ENCODE peak calls at places on chromosome 22, in four cellular contexts. One of them, this sample, is unnamed.

GRCh38 chr22:25748704-25749103 is 6.7 kb downstream of the MYO18B start:
- DNase-seq in H9: no peak
- DNase-seq in mesenchymal stem cell: no peak
- DNase-seq in H1: no peak
- DNase-seq in this sample: no peak

GRCh38 chr22:48284671-48285070 is 1522.2 kb downstream of the TBC1D22A start:
- DNase-seq in H9: no peak
- DNase-seq in mesenchymal stem cell: no peak
- DNase-seq in H1: no peak
- DNase-seq in this sample: no peak

GRCh38 chr22:31445642-31446041 is 44.0 kb downstream of the EIF4ENIF1 start:
- DNase-seq in H9: no peak
- DNase-seq in mesenchymal stem cell: no peak
- DNase-seq in H1: no peak
- DNase-seq in this sample: no peak

GRCh38 chr22:44519895-44520294 is 21.9 kb upstream of the RTL6 start:
- DNase-seq in H9: no peak
- DNase-seq in mesenchymal stem cell: no peak
- DNase-seq in H1: no peak
- DNase-seq in this sample: no peak

GRCh38 chr22:17804331-17805080 is 30.2 kb upstream of the BID start:
- DNase-seq in H9: no peak
- DNase-seq in mesenchymal stem cell: no peak
- DNase-seq in H1: no peak
- DNase-seq in this sample: no peak

GRCh38 chr22:48680601-48681000 is 1147.1 kb downstream of the BRD1 start:
- DNase-seq in H9: no peak
- DNase-seq in mesenchymal stem cell: no peak
- DNase-seq in H1: no peak
- DNase-seq in this sample: no peak

GRCh38 chr22:38314140-38314991 is 2.9 kb downstream of the CSNK1E start:
- DNase-seq in H9: no peak
- DNase-seq in mesenchymal stem cell: peak; percentile 66
- DNase-seq in H1: no peak
- DNase-seq in this sample: no peak

GRCh38 chr22:23673826-23674690 is 16.8 kb upstream of the RGL4 start:
- DNase-seq in H9: peak; percentile 36
- DNase-seq in mesenchymal stem cell: no peak
- DNase-seq in H1: no peak
- DNase-seq in this sample: no peak

GRCh38 chr22:26464312-26464711 is 19.3 kb downstream of the HPS4 start:
- DNase-seq in H9: no peak
- DNase-seq in mesenchymal stem cell: no peak
- DNase-seq in H1: no peak
- DNase-seq in this sample: no peak

GRCh38 chr22:39932918-39933649 is 27.1 kb upstream of the TMA7B start:
- DNase-seq in H9: peak; percentile 84
- DNase-seq in mesenchymal stem cell: peak; percentile 35
- DNase-seq in H1: peak; percentile 78
- DNase-seq in this sample: peak; percentile 69

GRCh38 chr22:36384766-36385400 is 2.9 kb downstream of the MYH9 start:
- DNase-seq in H9: no peak
- DNase-seq in mesenchymal stem cell: peak; percentile 74
- DNase-seq in H1: no peak
- DNase-seq in this sample: no peak

GRCh38 chr22:48658246-48658645 is 1169.4 kb downstream of the BRD1 start:
- DNase-seq in H9: no peak
- DNase-seq in mesenchymal stem cell: no peak
- DNase-seq in H1: no peak
- DNase-seq in this sample: no peak

GRCh38 chr22:37427128-37427710 is at the start of gene ELFN2:
- DNase-seq in H9: no peak
- DNase-seq in mesenchymal stem cell: peak; percentile 49
- DNase-seq in H1: no peak
- DNase-seq in this sample: no peak

GRCh38 chr22:18120941-18121340 is 10.3 kb downstream of the TUBA8 start:
- DNase-seq in H9: no peak
- DNase-seq in mesenchymal stem cell: no peak
- DNase-seq in H1: no peak
- DNase-seq in this sample: no peak

GRCh38 chr22:26367402-26368245 is 61.4 kb upstream of the ASPHD2 start:
- DNase-seq in H9: peak; percentile 60
- DNase-seq in mesenchymal stem cell: peak; percentile 52
- DNase-seq in H1: no peak
- DNase-seq in this sample: peak; percentile 65

GRCh38 chr22:37782340-37783168 is 25.2 kb upstream of the GCAT start:
- DNase-seq in H9: no peak
- DNase-seq in mesenchymal stem cell: peak; percentile 73
- DNase-seq in H1: no peak
- DNase-seq in this sample: no peak

GRCh38 chr22:48867891-48868290 is 959.8 kb downstream of the BRD1 start:
- DNase-seq in H9: no peak
- DNase-seq in mesenchymal stem cell: no peak
- DNase-seq in H1: no peak
- DNase-seq in this sample: no peak

GRCh38 chr22:37186997-37187522 is 987 bp downstream of the C1QTNF6 start:
- DNase-seq in H9: no peak
- DNase-seq in mesenchymal stem cell: peak; percentile 67
- DNase-seq in H1: no peak
- DNase-seq in this sample: no peak

GRCh38 chr22:44151661-44152060 is 29.1 kb upstream of the PARVG start:
- DNase-seq in H9: no peak
- DNase-seq in mesenchymal stem cell: peak; percentile 57
- DNase-seq in H1: no peak
- DNase-seq in this sample: no peak

GRCh38 chr22:48889209-48889830 is 938.4 kb downstream of the BRD1 start:
- DNase-seq in H9: peak; percentile 22
- DNase-seq in mesenchymal stem cell: no peak
- DNase-seq in H1: no peak
- DNase-seq in this sample: no peak

GRCh38 chr22:50305658-50306566 is 1.5 kb downstream of the PLXNB2 start:
- DNase-seq in H9: no peak
- DNase-seq in mesenchymal stem cell: peak; percentile 90
- DNase-seq in H1: no peak
- DNase-seq in this sample: no peak

GRCh38 chr22:47593911-47594311 is 831.5 kb downstream of the TBC1D22A start:
- DNase-seq in H9: no peak
- DNase-seq in mesenchymal stem cell: no peak
- DNase-seq in H1: no peak
- DNase-seq in this sample: no peak

GRCh38 chr22:24582111-24582814 is 10.6 kb downstream of the LRRC75B start:
- DNase-seq in H9: no peak
- DNase-seq in mesenchymal stem cell: no peak
- DNase-seq in H1: no peak
- DNase-seq in this sample: no peak

GRCh38 chr22:17943533-17944204 is 80.7 kb downstream of the MICAL3 start:
- DNase-seq in H9: no peak
- DNase-seq in mesenchymal stem cell: no peak
- DNase-seq in H1: no peak
- DNase-seq in this sample: no peak

GRCh38 chr22:36411589-36412258 is 24.0 kb upstream of the MYH9 start:
- DNase-seq in H9: no peak
- DNase-seq in mesenchymal stem cell: no peak
- DNase-seq in H1: no peak
- DNase-seq in this sample: no peak

GRCh38 chr22:48499456-48500425 is 1327.9 kb downstream of the BRD1 start:
- DNase-seq in H9: no peak
- DNase-seq in mesenchymal stem cell: no peak
- DNase-seq in H1: no peak
- DNase-seq in this sample: no peak

GRCh38 chr22:48957311-48957986 is 870.2 kb downstream of the BRD1 start:
- DNase-seq in H9: peak; percentile 20
- DNase-seq in mesenchymal stem cell: no peak
- DNase-seq in H1: no peak
- DNase-seq in this sample: no peak

GRCh38 chr22:12613199-12613598 is 2914.8 kb upstream of the OR11H1 start:
- DNase-seq in H9: no peak
- DNase-seq in mesenchymal stem cell: no peak
- DNase-seq in H1: no peak
- DNase-seq in this sample: no peak

GRCh38 chr22:18057568-18058209 is 20.1 kb upstream of the PEX26 start:
- DNase-seq in H9: no peak
- DNase-seq in mesenchymal stem cell: peak; percentile 93
- DNase-seq in H1: no peak
- DNase-seq in this sample: no peak

GRCh38 chr22:20994902-20995241 is 7.0 kb downstream of the THAP7 start:
- DNase-seq in H9: no peak
- DNase-seq in mesenchymal stem cell: no peak
- DNase-seq in H1: no peak
- DNase-seq in this sample: no peak

DNA sequence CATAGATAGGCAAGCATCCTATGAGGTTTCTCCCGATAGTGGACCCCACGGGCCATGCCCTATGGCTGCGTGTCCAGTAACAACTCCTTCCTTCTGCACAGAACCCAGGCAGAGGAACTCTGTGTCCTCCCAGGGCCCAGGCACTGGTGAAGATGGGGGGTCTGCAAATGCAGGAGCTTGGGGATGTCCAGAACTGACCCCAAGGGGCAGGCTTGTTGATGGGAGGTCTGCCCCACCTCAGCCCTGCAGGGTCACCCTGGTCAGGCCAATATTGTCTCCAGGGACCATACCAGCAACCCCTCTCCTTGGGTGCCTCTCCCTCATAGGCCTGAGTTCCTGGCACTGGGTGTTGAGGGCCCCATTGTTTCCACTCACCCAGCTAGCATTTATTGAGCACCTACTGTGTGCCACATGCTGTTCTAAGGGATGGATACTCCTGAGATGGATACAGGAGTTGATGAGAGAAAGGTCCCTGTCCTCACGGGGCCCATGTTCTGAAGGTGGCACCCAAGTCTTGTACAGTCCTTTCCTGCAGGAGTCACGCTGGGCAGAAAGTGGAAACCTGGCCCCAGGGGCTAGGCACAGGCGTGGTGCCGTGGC is 26.3 kb upstream of the TXNRD2 start:
- DNase-seq in H9: no peak
- DNase-seq in mesenchymal stem cell: no peak
- DNase-seq in H1: no peak
- DNase-seq in this sample: no peak
- H2BK15ac ChIP-seq in H9: no peak overlapping the region
- H2BK15ac ChIP-seq in mesenchymal stem cell: no peak overlapping the region
- H2BK15ac ChIP-seq in H1: no peak overlapping the region
- H2BK15ac ChIP-seq in this sample: no peak overlapping the region

GRCh38 chr22:43110927-43111623 is 525 bp downstream of the BIK start:
- DNase-seq in H9: no peak
- DNase-seq in mesenchymal stem cell: no peak
- DNase-seq in H1: no peak
- DNase-seq in this sample: no peak
- H3K9ac ChIP-seq in H9: no peak overlapping the region
- H3K9ac ChIP-seq in mesenchymal stem cell: no peak overlapping the region
- H3K9ac ChIP-seq in H1: peak overlapping the region; percentile 29
- H3K9ac ChIP-seq in this sample: peak overlapping the region; percentile 72

DNA sequence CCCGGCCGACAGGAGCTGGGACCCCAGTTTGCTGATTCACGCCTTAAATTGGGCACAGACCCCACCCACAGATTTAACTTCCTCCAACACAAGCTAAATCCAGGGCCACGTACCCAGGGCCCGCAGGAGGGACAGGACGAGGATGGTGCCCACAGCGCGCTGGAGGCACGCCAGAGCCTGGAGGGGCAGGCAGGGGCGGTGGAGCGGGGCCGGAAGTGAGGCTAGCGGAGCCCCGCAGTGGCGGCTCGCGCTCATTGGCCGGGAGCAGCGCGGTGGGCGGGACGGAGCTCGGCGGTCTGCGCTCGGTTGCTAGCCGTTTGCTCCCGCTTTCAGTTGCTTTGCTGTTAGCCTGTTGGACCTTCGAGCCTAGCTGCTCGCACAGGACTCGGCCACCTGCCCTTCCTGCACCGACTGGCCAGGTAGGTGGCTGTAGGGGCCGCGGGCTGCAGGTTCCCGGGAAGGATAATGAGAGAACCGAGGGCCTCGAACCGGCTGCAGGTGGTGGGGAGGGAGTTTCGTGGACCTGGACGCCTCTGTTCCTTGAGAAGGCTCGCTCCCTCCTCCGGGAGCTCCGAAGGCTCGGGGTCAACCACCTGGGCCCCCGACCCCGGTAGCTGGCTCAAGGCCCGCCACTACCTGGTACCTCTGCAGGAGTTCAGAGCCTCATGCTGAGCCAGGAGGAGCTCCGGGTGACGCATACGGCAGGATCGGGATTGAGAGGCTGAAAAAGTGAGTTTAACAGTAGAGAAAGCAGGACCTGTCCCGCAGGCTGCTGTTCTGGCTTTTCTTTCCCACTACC is at the start of gene CCDC134:
- DNase-seq in H9: peak; percentile 93
- DNase-seq in mesenchymal stem cell: peak; percentile 82
- DNase-seq in H1: peak; percentile 50
- DNase-seq in this sample: peak; percentile 79
- H2BK12ac ChIP-seq in H9: no peak within 1 kb of the TSS
- H2BK12ac ChIP-seq in mesenchymal stem cell: peak within 1 kb of the TSS; percentile 2
- H2BK12ac ChIP-seq in H1: peak within 1 kb of the TSS; percentile 92
- H2BK12ac ChIP-seq in this sample: peak within 1 kb of the TSS; percentile 92

GRCh38 chr22:30195245-30196140 is 51.1 kb downstream of the LIF start:
- DNase-seq in H9: no peak
- DNase-seq in mesenchymal stem cell: peak; percentile 100
- DNase-seq in H1: no peak
- DNase-seq in this sample: no peak

GRCh38 chr22:30190619-30191018 is 55.9 kb downstream of the LIF start:
- DNase-seq in H9: no peak
- DNase-seq in mesenchymal stem cell: no peak
- DNase-seq in H1: no peak
- DNase-seq in this sample: no peak

GRCh38 chr22:30191049-30191701 is 55.4 kb downstream of the LIF start:
- DNase-seq in H9: no peak
- DNase-seq in mesenchymal stem cell: no peak
- DNase-seq in H1: no peak
- DNase-seq in this sample: no peak

GRCh38 chr22:30193031-30193794 is 53.3 kb downstream of the LIF start:
- DNase-seq in H9: no peak
- DNase-seq in mesenchymal stem cell: peak; percentile 45
- DNase-seq in H1: no peak
- DNase-seq in this sample: no peak

GRCh38 chr22:30192427-30192826 is 54.1 kb downstream of the LIF start:
- DNase-seq in H9: no peak
- DNase-seq in mesenchymal stem cell: no peak
- DNase-seq in H1: no peak
- DNase-seq in this sample: no peak
- H2BK15ac ChIP-seq in H9: no peak overlapping the region
- H2BK15ac ChIP-seq in mesenchymal stem cell: no peak overlapping the region
- H2BK15ac ChIP-seq in H1: no peak overlapping the region
- H2BK15ac ChIP-seq in this sample: no peak overlapping the region